ENCODE peak calls at places on chromosomes 5 and 9, in four cellular contexts. N is IMR-90, H is K562, R is HepG2. G is an unnamed sample.

GRCh38 chr5:30752015-30752414 is 441.5 kb upstream of the CDH6 start:
- DNase-seq in R (no peak), N (peak; percentile 28), H (no peak), G (no peak)

GRCh38 chr5:178192244-178192643 is 5.1 kb upstream of the GMCL2 start:
- DNase-seq in N (no peak), H (no peak), R (no peak), G (no peak)

GRCh38 chr5:59088546-59088945 is 505.7 kb downstream of the RAB3C start:
- DNase-seq in R (no peak), H (no peak), N (no peak), G (no peak)

GRCh38 chr5:159953609-159954008 is 37.3 kb downstream of the ADRA1B start:
- DNase-seq in N (no peak), H (no peak), R (no peak), G (no peak)

GRCh38 chr9:104961238-104961637 is 33.3 kb upstream of the ABCA1 start:
- DNase-seq in R (peak; percentile 72), N (peak; percentile 83), H (peak; percentile 60), G (peak; percentile 52)

GRCh38 chr5:16483361-16483760 is 17.8 kb upstream of the ZNF622 start:
- DNase-seq in N (no peak), R (no peak), H (no peak), G (peak; percentile 21)

GRCh38 chr5:178115835-178116405 is 2.6 kb downstream of the N4BP3 start:
- DNase-seq in R (no peak), H (no peak), N (no peak), G (no peak)

GRCh38 chr9:136208675-136209074 is 3.7 kb upstream of the LHX3 start:
- DNase-seq in H (no peak), N (no peak), R (no peak), G (no peak)

GRCh38 chr5:158701406-158702177 is 398.1 kb downstream of the EBF1 start:
- DNase-seq in N (no peak), R (no peak), H (no peak), G (peak; percentile 35)

GRCh38 chr5:88925692-88926490 is 42.9 kb upstream of the MEF2C start:
- DNase-seq in N (peak; percentile 47), R (no peak), H (no peak), G (no peak)

GRCh38 chr9:123775289-123775688 is 154.6 kb downstream of the DENND1A start:
- DNase-seq in R (no peak), H (no peak), N (no peak), G (no peak)

GRCh38 chr5:155303134-155303533 is 289.6 kb downstream of the KIF4B start:
- DNase-seq in H (no peak), N (no peak), R (no peak), G (no peak)

GRCh38 chr9:36793277-36793676 is 220.6 kb downstream of the MELK start:
- DNase-seq in H (peak; percentile 22), R (no peak), N (no peak), G (no peak)

GRCh38 chr5:137344723-137345322 is 154.3 kb downstream of the SPOCK1 start:
- DNase-seq in R (peak; percentile 26), N (peak; percentile 53), H (peak; percentile 28), G (peak; percentile 60)

GRCh38 chr5:54013556-54014157 is 296.7 kb downstream of the ARL15 start:
- DNase-seq in H (peak; percentile 53), R (no peak), N (peak; percentile 90), G (peak; percentile 80)

GRCh38 chr5:54981928-54982327 is 3.5 kb downstream of the ESM1 start:
- DNase-seq in R (no peak), N (no peak), H (no peak), G (no peak)

GRCh38 chr5:78077369-78078068 is 217.0 kb downstream of the AP3B1 start:
- DNase-seq in R (no peak), N (no peak), H (no peak), G (no peak)

GRCh38 chr5:122723606-122724352 is 51.1 kb upstream of the SNX2 start:
- DNase-seq in N (peak; percentile 89), R (no peak), H (no peak), G (no peak)

GRCh38 chr5:92543246-92543645 is 1037.8 kb downstream of the NR2F1-AS1 start:
- DNase-seq in H (no peak), N (peak; percentile 81), R (no peak), G (no peak)

GRCh38 chr9:125485471-125485870 is 221.5 kb downstream of the MAPKAP1 start:
- DNase-seq in R (no peak), H (no peak), N (no peak), G (no peak)

GRCh38 chr9:23674016-23674585 is 151.9 kb downstream of the ELAVL2 start:
- DNase-seq in N (no peak), R (no peak), H (no peak), G (no peak)

GRCh38 chr9:6545017-6545691 is 100.4 kb downstream of the GLDC start:
- DNase-seq in N (peak; percentile 50), H (no peak), R (no peak), G (peak; percentile 57)

GRCh38 chr5:55232194-55232984 is 1.0 kb downstream of the CCNO start:
- DNase-seq in H (no peak), N (no peak), R (no peak), G (peak; percentile 38)

GRCh38 chr5:7886849-7887460 is 18.0 kb downstream of the MTRR start:
- DNase-seq in N (peak; percentile 72), R (peak; percentile 20), H (peak; percentile 25), G (peak; percentile 50)

GRCh38 chr9:79763861-79764260 is 192.1 kb downstream of the TLE4 start:
- DNase-seq in R (no peak), H (no peak), N (peak; percentile 17), G (no peak)

GRCh38 chr9:21812415-21812814 is 10.0 kb downstream of the MTAP start:
- DNase-seq in N (peak; percentile 40), R (no peak), H (no peak), G (peak; percentile 70)

GRCh38 chr9:96654450-96655197 is 493 bp downstream of the PRXL2C start:
- DNase-seq in H (peak; percentile 66), N (peak; percentile 86), R (peak; percentile 41), G (peak; percentile 88)

GRCh38 chr9:120481248-120481647 is 98.7 kb downstream of the CDK5RAP2 start:
- DNase-seq in N (no peak), R (peak; percentile 11), H (no peak), G (no peak)

GRCh38 chr9:2017459-2018161 is 2.5 kb downstream of the SMARCA2 start:
- DNase-seq in R (peak; percentile 20), N (peak; percentile 80), H (peak; percentile 45), G (peak; percentile 72)
- TF ChIP-seq MAZ in R (no peak), N (peak; percentile 63), H (no peak), G (no peak)

GRCh38 chr9:82988488-82988887 is 74.5 kb downstream of the RASEF start:
- DNase-seq in R (no peak), H (no peak), N (no peak), G (no peak)
- TF ChIP-seq MAZ in R (no peak), H (no peak), N (no peak), G (no peak)

DNA sequence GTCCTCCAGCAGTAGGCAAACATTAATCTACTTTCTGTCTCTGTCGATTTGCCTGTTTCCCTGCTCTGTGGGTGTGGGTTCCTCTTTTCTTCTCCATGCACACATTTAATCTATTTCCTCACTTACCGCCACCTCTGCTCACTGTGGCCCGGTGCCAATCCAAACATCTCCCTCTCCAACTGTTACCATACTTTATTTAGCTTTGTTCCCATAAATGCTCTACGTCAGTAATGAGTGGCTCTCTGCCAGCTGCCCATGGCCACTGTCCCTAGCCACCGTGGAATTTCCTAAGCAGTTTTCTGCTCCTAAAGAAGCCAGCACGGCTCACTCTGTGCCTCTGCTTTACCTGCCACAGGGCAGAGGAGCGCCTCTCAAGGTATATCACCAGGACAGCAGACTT is 19.5 kb upstream of the GOLPH3 start:
- DNase-seq in H (no peak), R (peak; percentile 86), N (peak; percentile 77), G (no peak)
- TF ChIP-seq MAZ in H (no peak), R (no peak), N (no peak), G (no peak)

GRCh38 chr9:78745996-78746395 is 449.1 kb downstream of the PSAT1 start:
- DNase-seq in N (peak; percentile 51), R (no peak), H (no peak), G (no peak)
- TF ChIP-seq MAZ in N (no peak), R (no peak), H (no peak), G (no peak)

GRCh38 chr9:28799876-28800275 is 1226.6 kb upstream of the C9orf72 start:
- DNase-seq in R (no peak), N (no peak), H (no peak), G (no peak)

GRCh38 chr9:28805197-28805596 is 1231.9 kb upstream of the C9orf72 start:
- DNase-seq in N (no peak), R (no peak), H (no peak), G (no peak)

GRCh38 chr9:28801144-28801799 is 1228.0 kb upstream of the C9orf72 start:
- DNase-seq in H (no peak), R (no peak), N (no peak), G (no peak)
- TF ChIP-seq MAZ in H (no peak), R (no peak), N (no peak), G (no peak)

DNA sequence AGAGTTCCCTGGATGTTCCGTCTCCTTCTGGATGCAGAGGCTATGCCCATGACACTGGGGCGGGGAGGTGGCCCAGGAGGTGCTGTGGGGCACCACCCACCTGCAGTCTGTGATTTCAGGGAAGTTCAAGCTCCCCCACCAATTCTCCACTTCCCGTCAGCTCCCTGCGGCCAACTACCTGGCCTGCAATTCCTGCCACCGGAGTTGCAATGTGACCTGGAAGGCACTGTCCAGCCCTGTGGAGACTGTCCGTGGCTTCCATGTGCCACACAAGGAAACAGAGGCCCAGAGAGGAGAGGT is 16.6 kb downstream of the GFI1B start:
- DNase-seq in N (no peak), H (no peak), R (no peak), G (no peak)
- TF ChIP-seq MAZ in N (no peak), H (no peak), R (no peak), G (no peak)

GRCh38 chr5:174680901-174681565 is 43.3 kb upstream of the MSX2 start:
- DNase-seq in N (no peak), R (no peak), H (no peak), G (no peak)

GRCh38 chr5:174678107-174678506 is 46.3 kb upstream of the MSX2 start:
- DNase-seq in R (no peak), N (no peak), H (no peak), G (no peak)

GRCh38 chr5:174675916-174676315 is 48.5 kb upstream of the MSX2 start:
- DNase-seq in R (no peak), N (no peak), H (no peak), G (no peak)
- TF ChIP-seq MAZ in R (no peak), N (no peak), H (no peak), G (no peak)